ENCODE peak calls at places on chromosomes 13 and 19, in four cellular contexts. K is PC-9; Q is WTC11; J is CD4-positive, alpha-beta T cell. O is an unnamed sample.

GRCh38 chr19:11012507-11012906 is 51.7 kb downstream of the SMARCA4 start:
- DNase-seq in K (no peak), Q (no peak), J (no peak), O (no peak)

GRCh38 chr19:10797541-10798256 is 38.3 kb downstream of the TMED1 start:
- DNase-seq in K (no peak), Q (no peak), J (peak; percentile 53), O (no peak)

GRCh38 chr13:50526771-50527567 is 316.5 kb downstream of the DLEU7 start:
- DNase-seq in K (no peak), Q (no peak), J (no peak), O (no peak)

GRCh38 chr19:42352893-42353259 is 27.4 kb downstream of the MEGF8 start:
- DNase-seq in K (no peak), Q (no peak), J (no peak), O (no peak)

GRCh38 chr19:5536337-5536894 is 31.3 kb downstream of the TINCR start:
- DNase-seq in K (peak; percentile 63), Q (peak; percentile 91), J (no peak), O (peak; percentile 59)

GRCh38 chr13:75432811-75433244 is 49.1 kb downstream of the TBC1D4 start:
- DNase-seq in K (no peak), Q (no peak), J (no peak), O (no peak)

GRCh38 chr19:49355890-49356289 is 6.3 kb downstream of the TEAD2 start:
- DNase-seq in K (no peak), Q (no peak), J (no peak), O (no peak)

GRCh38 chr19:2332341-2333026 is 4.0 kb downstream of the SPPL2B start:
- DNase-seq in K (no peak), Q (no peak), J (peak; percentile 38), O (no peak)

GRCh38 chr19:46025825-46026224 is 3.0 kb upstream of the PGLYRP1 start:
- DNase-seq in K (no peak), Q (no peak), J (no peak), O (no peak)

GRCh38 chr13:100608906-100609305 is 20.3 kb upstream of the GGACT start:
- DNase-seq in K (no peak), Q (no peak), J (no peak), O (no peak)

GRCh38 chr13:100340865-100341264 is 247.7 kb downstream of the GGACT start:
- DNase-seq in K (no peak), Q (no peak), J (no peak), O (no peak)

GRCh38 chr13:71712988-71713653 is 153.9 kb downstream of the DACH1 start:
- DNase-seq in K (peak; percentile 49), Q (peak; percentile 13), J (no peak), O (no peak)

GRCh38 chr19:46862974-46863632 is 2.3 kb downstream of the ARHGAP35 start:
- DNase-seq in K (no peak), Q (peak; percentile 13), J (no peak), O (no peak)

GRCh38 chr13:48412881-48413351 is at the start of gene LPAR6:
- DNase-seq in K (no peak), Q (no peak), J (no peak), O (no peak)

GRCh38 chr13:76720827-76721226 is 165.4 kb downstream of the KCTD12 start:
- DNase-seq in K (no peak), Q (no peak), J (no peak), O (no peak)

GRCh38 chr19:19480688-19481087 is 34.7 kb downstream of the TSSK6 start:
- DNase-seq in K (no peak), Q (no peak), J (no peak), O (no peak)

GRCh38 chr13:40876020-40876738 is 86.8 kb downstream of the SLC25A15 start:
- DNase-seq in K (no peak), Q (no peak), J (no peak), O (no peak)

GRCh38 chr13:76696370-76696769 is 189.8 kb downstream of the KCTD12 start:
- DNase-seq in K (no peak), Q (no peak), J (no peak), O (no peak)

GRCh38 chr13:24220086-24220703 is 59.7 kb downstream of the SPATA13 start:
- DNase-seq in K (peak; percentile 40), Q (peak; percentile 25), J (no peak), O (no peak)

GRCh38 chr19:33902395-33902794 is 105.7 kb downstream of the KCTD15 start:
- DNase-seq in K (no peak), Q (no peak), J (no peak), O (no peak)

GRCh38 chr19:10074153-10074552 is 12.0 kb upstream of the SHFL start:
- DNase-seq in K (no peak), Q (no peak), J (no peak), O (no peak)

GRCh38 chr19:3282564-3282963 is 58.1 kb downstream of the CELF5 start:
- DNase-seq in K (no peak), Q (no peak), J (no peak), O (no peak)

GRCh38 chr13:37163626-37164365 is 58.3 kb upstream of the CSNK1A1L start:
- DNase-seq in K (no peak), Q (no peak), J (no peak), O (no peak)

GRCh38 chr19:6313398-6313969 is 19.9 kb downstream of the ACER1 start:
- DNase-seq in K (no peak), Q (no peak), J (no peak), O (no peak)

GRCh38 chr13:104253063-104253680 is 1187.0 kb upstream of the SLC10A2 start:
- DNase-seq in K (no peak), Q (no peak), J (no peak), O (no peak)

GRCh38 chr13:109790951-109791605 is 4.7 kb upstream of the IRS2 start:
- DNase-seq in K (peak; percentile 32), Q (no peak), J (no peak), O (no peak)

GRCh38 chr13:79909664-79910063 is 428.7 kb downstream of the NDFIP2 start:
- DNase-seq in K (no peak), Q (no peak), J (no peak), O (no peak)

GRCh38 chr19:19406878-19407639 is 1.6 kb downstream of the GATAD2A start:
- DNase-seq in K (no peak), Q (no peak), J (peak; percentile 31), O (no peak)

GRCh38 chr19:15101479-15102082 is 5.6 kb upstream of the SYDE1 start:
- DNase-seq in K (peak; percentile 34), Q (peak; percentile 84), J (peak; percentile 31), O (no peak)

GRCh38 chr13:45595968-45596367 is 19.6 kb downstream of the ERICH6B start:
- DNase-seq in K (no peak), Q (no peak), J (no peak), O (no peak)

GRCh38 chr19:55350620-55351315 is 3.8 kb downstream of the COX6B2 start:
- DNase-seq in K (no peak), Q (no peak), J (no peak), O (no peak)

GRCh38 chr13:114164681-114165429 is 14.2 kb upstream of the CFAP97D2 start:
- DNase-seq in K (no peak), Q (no peak), J (no peak), O (no peak)

GRCh38 chr19:15015946-15016542 is 33.2 kb upstream of the CASP14 start:
- DNase-seq in K (peak; percentile 19), Q (peak; percentile 60), J (no peak), O (no peak)

GRCh38 chr19:3618144-3618810 is 8.3 kb downstream of the CACTIN start:
- DNase-seq in K (peak; percentile 33), Q (peak; percentile 80), J (peak; percentile 44), O (peak; percentile 41)

GRCh38 chr13:43229506-43229905 is 206.1 kb downstream of the DNAJC15 start:
- DNase-seq in K (no peak), Q (no peak), J (no peak), O (no peak)

DNA sequence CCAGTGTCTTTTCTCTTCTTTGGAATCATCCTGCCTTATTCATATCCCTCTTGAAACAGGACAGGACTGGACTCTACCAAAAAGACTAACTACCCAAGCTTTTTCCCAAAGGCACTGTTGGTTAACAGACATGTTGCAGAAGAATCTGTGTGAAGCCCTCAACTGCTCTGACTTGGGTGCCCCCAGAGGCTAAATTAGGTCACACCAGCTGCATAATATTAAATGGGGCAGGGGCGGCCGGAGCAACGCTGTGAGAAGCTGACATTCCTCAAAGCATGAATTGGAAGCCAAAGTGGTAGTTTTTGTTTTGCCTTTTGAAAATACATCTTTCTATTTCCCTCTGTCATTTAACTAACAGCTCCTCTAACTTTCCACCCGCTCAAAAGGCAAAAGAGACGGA is 185.9 kb downstream of the LHFPL6 start:
- DNase-seq in K (no peak), Q (peak; percentile 45), J (no peak), O (no peak)
- TF ChIP-seq CTCF in K (no peak), Q (peak; percentile 18), J (no peak), O (peak; percentile 58)

DNA sequence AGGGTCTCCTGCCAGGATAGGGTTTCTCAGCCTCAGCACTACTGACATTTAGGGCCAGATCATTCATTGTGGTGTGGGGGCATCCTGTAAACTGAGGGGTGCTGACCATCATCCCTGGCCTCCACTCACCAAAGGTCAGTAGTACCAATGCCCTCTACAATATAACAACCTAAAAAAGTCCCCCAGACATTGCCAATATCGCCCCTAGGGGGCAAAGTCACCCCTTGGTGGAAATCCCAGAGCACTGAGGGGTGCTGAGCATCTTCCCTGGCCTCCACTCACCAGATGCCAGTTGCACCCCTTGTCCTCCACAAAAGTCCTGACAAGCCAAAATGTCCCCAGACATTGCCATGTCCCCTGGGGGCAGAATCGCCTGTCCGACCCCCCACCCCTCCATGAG is 21.6 kb downstream of the CPAMD8 start:
- DNase-seq in K (no peak), Q (no peak), J (no peak), O (no peak)
- TF ChIP-seq CTCF in K (peak; percentile 54), Q (peak; percentile 30), J (no peak), O (peak; percentile 18)

DNA sequence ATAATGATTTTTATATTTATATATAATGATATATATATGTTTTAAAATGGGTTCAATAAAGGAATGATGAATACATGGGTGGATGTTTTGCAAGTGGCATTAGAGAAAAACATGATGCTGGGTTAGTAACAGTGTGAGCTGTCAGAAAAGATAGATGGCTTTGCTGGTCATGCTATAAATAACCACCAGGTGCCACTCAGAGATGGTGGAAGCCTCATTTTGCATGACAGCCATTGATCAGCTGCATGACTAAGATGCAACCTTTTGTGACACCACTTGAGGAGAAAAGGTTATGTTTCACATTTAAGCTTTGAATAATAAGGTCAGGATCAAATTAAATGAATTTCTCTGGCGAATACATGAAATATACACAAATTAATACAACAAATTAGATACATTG is 737.7 kb downstream of the PCDH9 start:
- DNase-seq in K (peak; percentile 4), Q (no peak), J (no peak), O (no peak)
- TF ChIP-seq CTCF in K (peak; percentile 22), Q (no peak), J (no peak), O (peak; percentile 11)

GRCh38 chr19:57161985-57162544 is 5.2 kb downstream of the DUXA start:
- DNase-seq in K (no peak), Q (no peak), J (no peak), O (no peak)
- TF ChIP-seq CTCF in K (no peak), Q (no peak), J (no peak), O (no peak)